ENCODE peak calls at places on chromosomes 16 and 17, in nine cellular contexts. A, B, E, O, Q, Y, F, C and P are unnamed samples.

GRCh38 chr17:39196191-39196819 is 1.2 kb downstream of the CACNB1 start:
- DNase-seq in A (no peak), B (no peak), E (no peak), O (no peak), Q (no peak), Y (no peak), F (no peak), C (no peak), P (no peak)

GRCh38 chr17:80513892-80514291 is 30.7 kb upstream of the RPTOR start:
- DNase-seq in A (no peak), B (no peak), E (peak; percentile 64), O (no peak), Q (no peak), Y (no peak), F (no peak), C (no peak), P (no peak)

GRCh38 chr16:85159226-85159980 is 47.1 kb upstream of the CIBAR2 start:
- DNase-seq in A (no peak), B (no peak), E (no peak), O (no peak), Q (no peak), Y (no peak), F (no peak), C (no peak), P (no peak)

GRCh38 chr17:19386276-19386863 is 620 bp downstream of the MFAP4 start:
- DNase-seq in A (peak; percentile 51), B (no peak), E (peak; percentile 26), O (peak; percentile 35), Q (peak; percentile 79), Y (peak; percentile 96), F (peak; percentile 71), C (peak; percentile 28), P (no peak)

GRCh38 chr17:5501725-5502124 is 15.4 kb downstream of the MIS12 start:
- DNase-seq in A (no peak), B (no peak), E (no peak), O (no peak), Q (no peak), Y (no peak), F (no peak), C (no peak), P (no peak)

GRCh38 chr17:8122923-8123694 is 797 bp downstream of the HES7 start:
- DNase-seq in A (no peak), B (no peak), E (no peak), O (peak; percentile 34), Q (peak; percentile 39), Y (no peak), F (no peak), C (no peak), P (no peak)

GRCh38 chr17:80034977-80035686 is 540 bp downstream of the TBC1D16 start:
- DNase-seq in A (peak; percentile 35), B (peak; percentile 8), E (no peak), O (peak; percentile 35), Q (no peak), Y (peak; percentile 41), F (no peak), C (no peak), P (no peak)

GRCh38 chr17:18011286-18011685 is 27.7 kb downstream of the ATPAF2 start:
- DNase-seq in A (no peak), B (no peak), E (no peak), O (no peak), Q (no peak), Y (no peak), F (no peak), C (no peak), P (no peak)

GRCh38 chr17:4785311-4786110 is 653 bp downstream of the VMO1 start:
- DNase-seq in A (no peak), B (no peak), E (no peak), O (no peak), Q (no peak), Y (no peak), F (no peak), C (no peak), P (no peak)

GRCh38 chr17:63498621-63499195 is 21.8 kb downstream of the ACE start:
- DNase-seq in A (no peak), B (no peak), E (no peak), O (no peak), Q (no peak), Y (peak; percentile 30), F (no peak), C (no peak), P (no peak)

GRCh38 chr16:46768809-46769208 is 20.7 kb upstream of the MYLK3 start:
- DNase-seq in A (no peak), B (no peak), E (no peak), O (no peak), Q (no peak), Y (no peak), F (no peak), C (no peak), P (no peak)

GRCh38 chr17:2852729-2853110 is 56.5 kb downstream of the RAP1GAP2 start:
- DNase-seq in A (peak; percentile 28), B (no peak), E (no peak), O (no peak), Q (no peak), Y (no peak), F (no peak), C (no peak), P (no peak)
- H3K4me3 ChIP-seq in A (peak overlapping the region; percentile 61), B (peak overlapping the region; percentile 27), E (peak overlapping the region; percentile 31), O (no peak overlapping the region), Q (peak overlapping the region; percentile 72), Y (peak overlapping the region; percentile 29), F (peak overlapping the region; percentile 19), C (peak overlapping the region; percentile 59), P (peak overlapping the region; percentile 65)

GRCh38 chr16:48834576-48834975 is 224.6 kb upstream of the N4BP1 start:
- DNase-seq in A (no peak), B (no peak), E (no peak), O (no peak), Q (no peak), Y (peak; percentile 0), F (no peak), C (no peak), P (no peak)
- TF ChIP-seq CTCF in A (peak; percentile 21), B (no peak), E (no peak), O (no peak), Q (no peak), Y (no peak), F (no peak), C (no peak), P (no peak)

GRCh38 chr16:72876221-72876620 is 171.7 kb downstream of the ZFHX3 start:
- DNase-seq in A (peak; percentile 65), B (no peak), E (peak; percentile 81), O (no peak), Q (no peak), Y (peak; percentile 85), F (peak; percentile 81), C (peak; percentile 14), P (no peak)
- H3K4me3 ChIP-seq in A (no peak overlapping the region), B (no peak overlapping the region), E (no peak overlapping the region), O (no peak overlapping the region), Q (no peak overlapping the region), Y (no peak overlapping the region), F (no peak overlapping the region), C (no peak overlapping the region), P (no peak overlapping the region)

GRCh38 chr17:57106836-57107497 is 21.9 kb downstream of the AKAP1 start:
- DNase-seq in A (no peak), B (no peak), E (no peak), O (no peak), Q (no peak), Y (no peak), F (no peak), C (no peak), P (no peak)
- TF ChIP-seq CTCF in A (no peak), B (no peak), E (no peak), O (no peak), Q (peak; percentile 21), Y (no peak), F (no peak), C (no peak), P (no peak)

DNA sequence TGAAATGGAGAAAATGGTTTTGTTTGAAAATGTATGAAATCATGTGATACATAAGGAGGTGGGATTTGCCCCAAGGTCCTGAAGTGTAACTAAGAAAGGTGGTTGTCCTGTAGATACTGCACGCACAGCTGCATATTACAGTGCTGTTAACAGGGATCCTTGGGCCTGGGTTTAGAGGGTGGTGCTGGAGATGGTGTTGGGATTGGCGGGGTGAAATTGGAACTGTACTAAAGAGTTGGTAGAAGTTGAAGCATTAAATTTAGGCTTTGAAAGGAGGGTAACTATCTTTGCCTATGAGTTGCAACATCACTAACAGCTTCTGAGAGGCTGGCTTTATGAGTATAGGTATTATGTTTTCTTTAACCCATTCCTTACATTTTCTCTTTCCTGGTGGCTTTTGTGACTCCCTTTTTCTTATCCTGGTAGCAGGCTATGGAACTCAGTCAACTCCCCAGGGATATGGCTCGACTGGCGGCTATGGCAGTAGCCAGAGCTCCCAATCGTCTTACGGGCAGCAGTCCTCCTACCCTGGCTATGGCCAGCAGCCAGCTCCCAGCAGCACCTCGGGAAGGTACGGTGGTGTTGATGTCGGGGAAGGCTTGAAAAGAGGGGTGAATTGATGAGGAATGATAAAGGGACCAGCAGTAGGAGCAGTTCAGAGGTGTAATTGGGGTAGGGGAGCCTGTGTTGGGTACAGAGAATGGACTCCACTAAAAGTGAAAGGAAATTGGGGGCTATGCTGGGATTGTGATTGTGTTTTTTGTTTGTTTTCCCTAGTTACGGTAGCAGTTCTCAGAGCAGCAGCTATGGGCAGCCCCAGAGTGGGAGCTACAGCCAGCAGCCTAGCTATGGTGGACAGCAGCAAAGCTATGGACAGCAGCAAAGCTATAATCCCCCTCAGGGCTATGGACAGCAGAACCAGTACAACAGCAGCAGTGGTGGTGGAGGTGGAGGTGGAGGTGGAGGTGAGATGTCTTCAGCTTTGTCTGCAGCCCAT is 3.8 kb downstream of the FUS start:
- DNase-seq in A (no peak), B (no peak), E (no peak), O (no peak), Q (no peak), Y (no peak), F (no peak), C (no peak), P (no peak)
- H3K4me3 ChIP-seq in A (no peak overlapping the region), B (no peak overlapping the region), E (no peak overlapping the region), O (no peak overlapping the region), Q (no peak overlapping the region), Y (no peak overlapping the region), F (no peak overlapping the region), C (no peak overlapping the region), P (no peak overlapping the region)